ENCODE peak calls at places on chromosomes 12 and 14, in seven cellular contexts. One of them, this sample, is unnamed.
A peak's percentile ranks its signal among the peaks of the same experiment; 100 is the strongest.

GRCh38 chr12:31388713-31389112 is 62.8 kb upstream of the SINHCAF start:
- DNase-seq in NCI-H748 treated with DMSO at 0.1 percent for 48 hours: no peak
- DNase-seq in C1 segment of cervical spinal cord: no peak
- DNase-seq in LNCaP clone FGC: peak; percentile 40
- DNase-seq in trophoblast cell: no peak
- DNase-seq in activated CD4-positive, CD25-positive, alpha-beta regulatory T cell: no peak
- DNase-seq in CD4-positive, alpha-beta T cell: no peak
- DNase-seq in this sample: no peak

GRCh38 chr12:12357697-12358476 is 1.0 kb downstream of the BORCS5 start:
- DNase-seq in trophoblast cell: no peak
- DNase-seq in CD4-positive, alpha-beta T cell: no peak
- DNase-seq in LNCaP clone FGC: no peak
- DNase-seq in C1 segment of cervical spinal cord: peak; percentile 27
- DNase-seq in NCI-H748 treated with DMSO at 0.1 percent for 48 hours: peak; percentile 44
- DNase-seq in activated CD4-positive, CD25-positive, alpha-beta regulatory T cell: no peak
- DNase-seq in this sample: no peak

GRCh38 chr12:110316861-110317260 is 35.8 kb downstream of the ATP2A2 start:
- DNase-seq in NCI-H748 treated with DMSO at 0.1 percent for 48 hours: no peak
- DNase-seq in C1 segment of cervical spinal cord: no peak
- DNase-seq in activated CD4-positive, CD25-positive, alpha-beta regulatory T cell: no peak
- DNase-seq in trophoblast cell: peak; percentile 96
- DNase-seq in LNCaP clone FGC: no peak
- DNase-seq in CD4-positive, alpha-beta T cell: no peak
- DNase-seq in this sample: no peak

GRCh38 chr12:64237382-64237781 is 15.3 kb upstream of the KICS2 start:
- DNase-seq in C1 segment of cervical spinal cord: no peak
- DNase-seq in NCI-H748 treated with DMSO at 0.1 percent for 48 hours: peak; percentile 56
- DNase-seq in CD4-positive, alpha-beta T cell: no peak
- DNase-seq in trophoblast cell: no peak
- DNase-seq in LNCaP clone FGC: peak; percentile 35
- DNase-seq in activated CD4-positive, CD25-positive, alpha-beta regulatory T cell: no peak
- DNase-seq in this sample: no peak

GRCh38 chr14:61653507-61653906 is 41.8 kb upstream of the HIF1A start:
- DNase-seq in LNCaP clone FGC: no peak
- DNase-seq in NCI-H748 treated with DMSO at 0.1 percent for 48 hours: no peak
- DNase-seq in C1 segment of cervical spinal cord: no peak
- DNase-seq in trophoblast cell: peak; percentile 19
- DNase-seq in activated CD4-positive, CD25-positive, alpha-beta regulatory T cell: no peak
- DNase-seq in CD4-positive, alpha-beta T cell: no peak
- DNase-seq in this sample: no peak

GRCh38 chr14:78836777-78837176 is 666.6 kb downstream of the NRXN3 start:
- DNase-seq in LNCaP clone FGC: peak; percentile 52
- DNase-seq in CD4-positive, alpha-beta T cell: no peak
- DNase-seq in trophoblast cell: peak; percentile 49
- DNase-seq in NCI-H748 treated with DMSO at 0.1 percent for 48 hours: peak; percentile 39
- DNase-seq in C1 segment of cervical spinal cord: no peak
- DNase-seq in activated CD4-positive, CD25-positive, alpha-beta regulatory T cell: no peak
- DNase-seq in this sample: peak; percentile 2

GRCh38 chr14:76688373-76688671 is 72.9 kb upstream of the VASH1 start:
- DNase-seq in trophoblast cell: no peak
- DNase-seq in NCI-H748 treated with DMSO at 0.1 percent for 48 hours: no peak
- DNase-seq in LNCaP clone FGC: no peak
- DNase-seq in CD4-positive, alpha-beta T cell: no peak
- DNase-seq in C1 segment of cervical spinal cord: no peak
- DNase-seq in activated CD4-positive, CD25-positive, alpha-beta regulatory T cell: no peak
- DNase-seq in this sample: no peak

GRCh38 chr14:54606178-54606577 is 39.2 kb downstream of the SAMD4A start:
- DNase-seq in CD4-positive, alpha-beta T cell: no peak
- DNase-seq in LNCaP clone FGC: no peak
- DNase-seq in activated CD4-positive, CD25-positive, alpha-beta regulatory T cell: no peak
- DNase-seq in trophoblast cell: no peak
- DNase-seq in NCI-H748 treated with DMSO at 0.1 percent for 48 hours: no peak
- DNase-seq in C1 segment of cervical spinal cord: no peak
- DNase-seq in this sample: no peak

GRCh38 chr14:22837750-22838538 is 1.6 kb downstream of the MMP14 start:
- DNase-seq in C1 segment of cervical spinal cord: no peak
- DNase-seq in trophoblast cell: peak; percentile 46
- DNase-seq in NCI-H748 treated with DMSO at 0.1 percent for 48 hours: no peak
- DNase-seq in CD4-positive, alpha-beta T cell: no peak
- DNase-seq in activated CD4-positive, CD25-positive, alpha-beta regulatory T cell: no peak
- DNase-seq in LNCaP clone FGC: no peak
- DNase-seq in this sample: no peak

GRCh38 chr12:91636721-91637120 is 454.1 kb upstream of the DCN start:
- DNase-seq in trophoblast cell: no peak
- DNase-seq in NCI-H748 treated with DMSO at 0.1 percent for 48 hours: no peak
- DNase-seq in LNCaP clone FGC: no peak
- DNase-seq in activated CD4-positive, CD25-positive, alpha-beta regulatory T cell: no peak
- DNase-seq in C1 segment of cervical spinal cord: no peak
- DNase-seq in CD4-positive, alpha-beta T cell: no peak
- DNase-seq in this sample: no peak

GRCh38 chr12:8081228-8081920 is 700 bp upstream of the NECAP1 start:
- DNase-seq in CD4-positive, alpha-beta T cell: no peak
- DNase-seq in trophoblast cell: no peak
- DNase-seq in LNCaP clone FGC: no peak
- DNase-seq in activated CD4-positive, CD25-positive, alpha-beta regulatory T cell: no peak
- DNase-seq in C1 segment of cervical spinal cord: no peak
- DNase-seq in NCI-H748 treated with DMSO at 0.1 percent for 48 hours: no peak
- DNase-seq in this sample: no peak

This sample was measured in GM12891.